ENCODE peak calls at places on chromosomes 16 and 17, in nine cellular contexts. One of them, this sample, is unnamed.

GRCh38 chr17:33142703-33143299 is 150.3 kb downstream of the ASIC2 start:
- DNase-seq in astrocyte: peak; percentile 18
- DNase-seq in iPS DF 6.9: peak; percentile 31
- DNase-seq in GM12865: peak; percentile 29
- DNase-seq in mammary epithelial cell: peak; percentile 30
- DNase-seq in CD8-positive, alpha-beta memory T cell: no peak
- DNase-seq in cardiac muscle cell: peak; percentile 37
- DNase-seq in CD8-positive, alpha-beta T cell: no peak
- DNase-seq in coronary artery: no peak
- DNase-seq in this sample: no peak

GRCh38 chr16:50193594-50193993 is 40.5 kb downstream of the TENT4B start:
- DNase-seq in astrocyte: peak; percentile 66
- DNase-seq in coronary artery: no peak
- DNase-seq in GM12865: no peak
- DNase-seq in mammary epithelial cell: peak; percentile 78
- DNase-seq in CD8-positive, alpha-beta T cell: no peak
- DNase-seq in cardiac muscle cell: no peak
- DNase-seq in CD8-positive, alpha-beta memory T cell: no peak
- DNase-seq in iPS DF 6.9: no peak
- DNase-seq in this sample: no peak

GRCh38 chr17:82204831-82205719 is 7.6 kb downstream of the CCDC57 start:
- DNase-seq in cardiac muscle cell: peak; percentile 63
- DNase-seq in coronary artery: no peak
- DNase-seq in GM12865: no peak
- DNase-seq in iPS DF 6.9: no peak
- DNase-seq in mammary epithelial cell: peak; percentile 82
- DNase-seq in astrocyte: peak; percentile 72
- DNase-seq in CD8-positive, alpha-beta memory T cell: no peak
- DNase-seq in CD8-positive, alpha-beta T cell: no peak
- DNase-seq in this sample: no peak

GRCh38 chr17:3683054-3683511 is 12.9 kb downstream of the P2RX5 start:
- DNase-seq in CD8-positive, alpha-beta memory T cell: peak; percentile 56
- DNase-seq in CD8-positive, alpha-beta T cell: peak; percentile 49
- DNase-seq in coronary artery: no peak
- DNase-seq in cardiac muscle cell: peak; percentile 39
- DNase-seq in astrocyte: no peak
- DNase-seq in GM12865: peak; percentile 85
- DNase-seq in iPS DF 6.9: no peak
- DNase-seq in mammary epithelial cell: peak; percentile 19
- DNase-seq in this sample: peak; percentile 46

GRCh38 chr17:72995008-72995656 is 97.4 kb downstream of the SLC39A11 start:
- DNase-seq in coronary artery: no peak
- DNase-seq in GM12865: no peak
- DNase-seq in CD8-positive, alpha-beta memory T cell: no peak
- DNase-seq in CD8-positive, alpha-beta T cell: no peak
- DNase-seq in astrocyte: no peak
- DNase-seq in iPS DF 6.9: no peak
- DNase-seq in mammary epithelial cell: no peak
- DNase-seq in cardiac muscle cell: no peak
- DNase-seq in this sample: no peak

GRCh38 chr16:67277294-67277998 is 1.9 kb upstream of the PLEKHG4 start:
- DNase-seq in mammary epithelial cell: peak; percentile 97
- DNase-seq in cardiac muscle cell: peak; percentile 98
- DNase-seq in astrocyte: peak; percentile 99
- DNase-seq in CD8-positive, alpha-beta T cell: no peak
- DNase-seq in coronary artery: no peak
- DNase-seq in iPS DF 6.9: no peak
- DNase-seq in GM12865: no peak
- DNase-seq in CD8-positive, alpha-beta memory T cell: no peak
- DNase-seq in this sample: no peak

GRCh38 chr16:3961449-3961849 is 80.9 kb upstream of the CREBBP start:
- DNase-seq in CD8-positive, alpha-beta memory T cell: no peak
- DNase-seq in cardiac muscle cell: no peak
- DNase-seq in iPS DF 6.9: no peak
- DNase-seq in mammary epithelial cell: peak; percentile 58
- DNase-seq in astrocyte: peak; percentile 47
- DNase-seq in CD8-positive, alpha-beta T cell: no peak
- DNase-seq in GM12865: no peak
- DNase-seq in coronary artery: no peak
- DNase-seq in this sample: no peak

GRCh38 chr16:66954097-66954659 is 6.9 kb upstream of the CES3 start:
- DNase-seq in iPS DF 6.9: peak; percentile 54
- DNase-seq in CD8-positive, alpha-beta T cell: peak; percentile 72
- DNase-seq in cardiac muscle cell: peak; percentile 81
- DNase-seq in GM12865: peak; percentile 81
- DNase-seq in coronary artery: no peak
- DNase-seq in mammary epithelial cell: peak; percentile 68
- DNase-seq in astrocyte: peak; percentile 41
- DNase-seq in CD8-positive, alpha-beta memory T cell: peak; percentile 66
- DNase-seq in this sample: no peak

GRCh38 chr17:60594747-60595146 is 5.2 kb upstream of the PPM1D start:
- DNase-seq in astrocyte: no peak
- DNase-seq in GM12865: no peak
- DNase-seq in CD8-positive, alpha-beta T cell: no peak
- DNase-seq in CD8-positive, alpha-beta memory T cell: no peak
- DNase-seq in coronary artery: no peak
- DNase-seq in cardiac muscle cell: no peak
- DNase-seq in iPS DF 6.9: no peak
- DNase-seq in mammary epithelial cell: no peak
- DNase-seq in this sample: no peak

GRCh38 chr16:1126044-1126443 is 26.9 kb upstream of the CACNA1H start:
- DNase-seq in iPS DF 6.9: no peak
- DNase-seq in astrocyte: no peak
- DNase-seq in cardiac muscle cell: no peak
- DNase-seq in CD8-positive, alpha-beta T cell: no peak
- DNase-seq in coronary artery: no peak
- DNase-seq in CD8-positive, alpha-beta memory T cell: no peak
- DNase-seq in mammary epithelial cell: no peak
- DNase-seq in GM12865: no peak
- DNase-seq in this sample: no peak

GRCh38 chr17:63703556-63704258 is 3.8 kb upstream of the LIMD2 start:
- DNase-seq in cardiac muscle cell: no peak
- DNase-seq in CD8-positive, alpha-beta T cell: no peak
- DNase-seq in mammary epithelial cell: no peak
- DNase-seq in CD8-positive, alpha-beta memory T cell: no peak
- DNase-seq in GM12865: no peak
- DNase-seq in coronary artery: no peak
- DNase-seq in astrocyte: no peak
- DNase-seq in iPS DF 6.9: no peak
- DNase-seq in this sample: no peak

GRCh38 chr17:78409191-78409621 is 30.8 kb downstream of the PGS1 start:
- DNase-seq in CD8-positive, alpha-beta memory T cell: no peak
- DNase-seq in astrocyte: no peak
- DNase-seq in CD8-positive, alpha-beta T cell: no peak
- DNase-seq in mammary epithelial cell: no peak
- DNase-seq in coronary artery: no peak
- DNase-seq in iPS DF 6.9: no peak
- DNase-seq in GM12865: no peak
- DNase-seq in cardiac muscle cell: no peak
- DNase-seq in this sample: no peak

GRCh38 chr16:1102921-1103648 is 7.0 kb upstream of the C1QTNF8 start:
- DNase-seq in CD8-positive, alpha-beta T cell: peak; percentile 49
- DNase-seq in GM12865: peak; percentile 54
- DNase-seq in cardiac muscle cell: peak; percentile 44
- DNase-seq in iPS DF 6.9: no peak
- DNase-seq in coronary artery: no peak
- DNase-seq in mammary epithelial cell: no peak
- DNase-seq in astrocyte: no peak
- DNase-seq in CD8-positive, alpha-beta memory T cell: peak; percentile 64
- DNase-seq in this sample: no peak

GRCh38 chr17:7347630-7348477 is 4.1 kb upstream of the KCTD11 start:
- DNase-seq in CD8-positive, alpha-beta memory T cell: no peak
- DNase-seq in coronary artery: peak; percentile 72
- DNase-seq in CD8-positive, alpha-beta T cell: no peak
- DNase-seq in mammary epithelial cell: no peak
- DNase-seq in iPS DF 6.9: no peak
- DNase-seq in astrocyte: no peak
- DNase-seq in GM12865: no peak
- DNase-seq in cardiac muscle cell: no peak
- DNase-seq in this sample: no peak

GRCh38 chr17:11391134-11391533 is 150.1 kb downstream of the SHISA6 start:
- DNase-seq in cardiac muscle cell: no peak
- DNase-seq in GM12865: no peak
- DNase-seq in astrocyte: no peak
- DNase-seq in CD8-positive, alpha-beta memory T cell: no peak
- DNase-seq in iPS DF 6.9: peak; percentile 33
- DNase-seq in mammary epithelial cell: no peak
- DNase-seq in CD8-positive, alpha-beta T cell: no peak
- DNase-seq in coronary artery: no peak
- DNase-seq in this sample: no peak

GRCh38 chr17:30238387-30239088 is 3.0 kb upstream of the SLC6A4 start:
- DNase-seq in astrocyte: no peak
- DNase-seq in iPS DF 6.9: no peak
- DNase-seq in GM12865: no peak
- DNase-seq in mammary epithelial cell: no peak
- DNase-seq in cardiac muscle cell: no peak
- DNase-seq in CD8-positive, alpha-beta memory T cell: no peak
- DNase-seq in CD8-positive, alpha-beta T cell: no peak
- DNase-seq in coronary artery: peak; percentile 62
- DNase-seq in this sample: no peak
- H3K4me3 ChIP-seq in astrocyte: no peak overlapping the region
- H3K4me3 ChIP-seq in iPS DF 6.9: peak overlapping the region; percentile 2
- H3K4me3 ChIP-seq in GM12865: no peak overlapping the region
- H3K4me3 ChIP-seq in mammary epithelial cell: no peak overlapping the region
- H3K4me3 ChIP-seq in cardiac muscle cell: no peak overlapping the region
- H3K4me3 ChIP-seq in CD8-positive, alpha-beta memory T cell: no peak overlapping the region
- H3K4me3 ChIP-seq in CD8-positive, alpha-beta T cell: no peak overlapping the region
- H3K4me3 ChIP-seq in coronary artery: no peak overlapping the region
- H3K4me3 ChIP-seq in this sample: no peak overlapping the region

GRCh38 chr17:1379208-1379929 is 20.7 kb downstream of the YWHAE start:
- DNase-seq in CD8-positive, alpha-beta T cell: no peak
- DNase-seq in cardiac muscle cell: no peak
- DNase-seq in iPS DF 6.9: no peak
- DNase-seq in mammary epithelial cell: no peak
- DNase-seq in GM12865: no peak
- DNase-seq in CD8-positive, alpha-beta memory T cell: no peak
- DNase-seq in astrocyte: no peak
- DNase-seq in coronary artery: no peak
- DNase-seq in this sample: no peak
- H3K4me3 ChIP-seq in CD8-positive, alpha-beta T cell: no peak overlapping the region
- H3K4me3 ChIP-seq in cardiac muscle cell: no peak overlapping the region
- H3K4me3 ChIP-seq in iPS DF 6.9: no peak overlapping the region
- H3K4me3 ChIP-seq in mammary epithelial cell: no peak overlapping the region
- H3K4me3 ChIP-seq in GM12865: no peak overlapping the region
- H3K4me3 ChIP-seq in CD8-positive, alpha-beta memory T cell: no peak overlapping the region
- H3K4me3 ChIP-seq in astrocyte: no peak overlapping the region
- H3K4me3 ChIP-seq in coronary artery: peak overlapping the region; percentile 34
- H3K4me3 ChIP-seq in this sample: no peak overlapping the region

GRCh38 chr16:75052481-75053211 is 53.8 kb downstream of the ZNRF1 start:
- DNase-seq in astrocyte: no peak
- DNase-seq in mammary epithelial cell: no peak
- DNase-seq in coronary artery: no peak
- DNase-seq in CD8-positive, alpha-beta T cell: no peak
- DNase-seq in CD8-positive, alpha-beta memory T cell: no peak
- DNase-seq in GM12865: no peak
- DNase-seq in iPS DF 6.9: peak; percentile 27
- DNase-seq in cardiac muscle cell: no peak
- DNase-seq in this sample: no peak

GRCh38 chr16:75048546-75048945 is 49.7 kb downstream of the ZNRF1 start:
- DNase-seq in GM12865: no peak
- DNase-seq in mammary epithelial cell: no peak
- DNase-seq in iPS DF 6.9: no peak
- DNase-seq in cardiac muscle cell: no peak
- DNase-seq in CD8-positive, alpha-beta memory T cell: no peak
- DNase-seq in coronary artery: no peak
- DNase-seq in CD8-positive, alpha-beta T cell: no peak
- DNase-seq in astrocyte: peak; percentile 47
- DNase-seq in this sample: no peak

GRCh38 chr16:75045424-75045823 is 46.6 kb downstream of the ZNRF1 start:
- DNase-seq in mammary epithelial cell: no peak
- DNase-seq in iPS DF 6.9: no peak
- DNase-seq in astrocyte: no peak
- DNase-seq in cardiac muscle cell: no peak
- DNase-seq in CD8-positive, alpha-beta T cell: no peak
- DNase-seq in GM12865: no peak
- DNase-seq in coronary artery: no peak
- DNase-seq in CD8-positive, alpha-beta memory T cell: no peak
- DNase-seq in this sample: no peak

GRCh38 chr16:75044800-75045361 is 46.1 kb downstream of the ZNRF1 start:
- DNase-seq in astrocyte: peak; percentile 57
- DNase-seq in cardiac muscle cell: peak; percentile 55
- DNase-seq in iPS DF 6.9: no peak
- DNase-seq in coronary artery: peak; percentile 76
- DNase-seq in CD8-positive, alpha-beta memory T cell: no peak
- DNase-seq in GM12865: peak; percentile 35
- DNase-seq in CD8-positive, alpha-beta T cell: no peak
- DNase-seq in mammary epithelial cell: no peak
- DNase-seq in this sample: peak; percentile 29

DNA sequence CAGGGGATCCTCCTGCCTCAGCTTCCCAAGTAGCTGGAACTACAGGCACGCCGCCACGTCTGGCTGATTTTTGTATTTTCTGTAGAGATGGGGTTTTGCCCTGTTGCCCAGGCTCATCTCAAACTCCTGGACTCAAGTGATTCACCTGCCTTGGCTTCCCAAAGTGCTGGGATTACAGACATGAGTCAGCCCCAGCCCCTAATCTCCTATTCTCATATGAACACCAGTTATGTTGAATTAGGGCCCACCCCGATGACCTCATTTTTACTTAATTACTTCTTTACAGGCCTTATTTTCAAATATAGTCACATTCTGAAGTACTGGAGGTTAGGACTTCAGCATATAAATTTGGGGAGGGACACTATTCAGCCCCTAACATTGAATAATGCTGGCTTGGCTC is 49.2 kb downstream of the ZNRF1 start:
- DNase-seq in mammary epithelial cell: no peak
- DNase-seq in GM12865: no peak
- DNase-seq in CD8-positive, alpha-beta T cell: no peak
- DNase-seq in cardiac muscle cell: no peak
- DNase-seq in CD8-positive, alpha-beta memory T cell: no peak
- DNase-seq in iPS DF 6.9: no peak
- DNase-seq in astrocyte: no peak
- DNase-seq in coronary artery: no peak
- DNase-seq in this sample: no peak
- H3K4me3 ChIP-seq in mammary epithelial cell: no peak overlapping the region
- H3K4me3 ChIP-seq in GM12865: no peak overlapping the region
- H3K4me3 ChIP-seq in CD8-positive, alpha-beta T cell: no peak overlapping the region
- H3K4me3 ChIP-seq in cardiac muscle cell: no peak overlapping the region
- H3K4me3 ChIP-seq in CD8-positive, alpha-beta memory T cell: no peak overlapping the region
- H3K4me3 ChIP-seq in iPS DF 6.9: no peak overlapping the region
- H3K4me3 ChIP-seq in astrocyte: no peak overlapping the region
- H3K4me3 ChIP-seq in coronary artery: no peak overlapping the region
- H3K4me3 ChIP-seq in this sample: no peak overlapping the region

GRCh38 chr17:65593870-65594584 is 32.6 kb upstream of the AXIN2 start:
- DNase-seq in iPS DF 6.9: no peak
- DNase-seq in CD8-positive, alpha-beta T cell: no peak
- DNase-seq in mammary epithelial cell: no peak
- DNase-seq in cardiac muscle cell: peak; percentile 37
- DNase-seq in CD8-positive, alpha-beta memory T cell: no peak
- DNase-seq in GM12865: peak; percentile 10
- DNase-seq in coronary artery: no peak
- DNase-seq in astrocyte: peak; percentile 16
- DNase-seq in this sample: no peak
- H3K4me3 ChIP-seq in iPS DF 6.9: no peak overlapping the region
- H3K4me3 ChIP-seq in CD8-positive, alpha-beta T cell: peak overlapping the region; percentile 21
- H3K4me3 ChIP-seq in mammary epithelial cell: no peak overlapping the region
- H3K4me3 ChIP-seq in cardiac muscle cell: no peak overlapping the region
- H3K4me3 ChIP-seq in CD8-positive, alpha-beta memory T cell: peak overlapping the region; percentile 27
- H3K4me3 ChIP-seq in GM12865: no peak overlapping the region
- H3K4me3 ChIP-seq in coronary artery: peak overlapping the region; percentile 43
- H3K4me3 ChIP-seq in astrocyte: peak overlapping the region; percentile 56
- H3K4me3 ChIP-seq in this sample: no peak overlapping the region

GRCh38 chr17:38509772-38510423 is 81.6 kb downstream of the ARHGAP23 start:
- DNase-seq in astrocyte: peak; percentile 18
- DNase-seq in mammary epithelial cell: no peak
- DNase-seq in CD8-positive, alpha-beta T cell: no peak
- DNase-seq in CD8-positive, alpha-beta memory T cell: no peak
- DNase-seq in iPS DF 6.9: no peak
- DNase-seq in GM12865: no peak
- DNase-seq in coronary artery: no peak
- DNase-seq in cardiac muscle cell: peak; percentile 38
- DNase-seq in this sample: no peak
- H3K4me3 ChIP-seq in astrocyte: peak overlapping the region; percentile 43
- H3K4me3 ChIP-seq in mammary epithelial cell: no peak overlapping the region
- H3K4me3 ChIP-seq in CD8-positive, alpha-beta T cell: peak overlapping the region; percentile 31
- H3K4me3 ChIP-seq in CD8-positive, alpha-beta memory T cell: peak overlapping the region; percentile 37
- H3K4me3 ChIP-seq in iPS DF 6.9: peak overlapping the region; percentile 30
- H3K4me3 ChIP-seq in GM12865: no peak overlapping the region
- H3K4me3 ChIP-seq in coronary artery: peak overlapping the region; percentile 48
- H3K4me3 ChIP-seq in cardiac muscle cell: peak overlapping the region; percentile 11
- H3K4me3 ChIP-seq in this sample: no peak overlapping the region